ENCODE peak calls at places on chromosomes 3 and 15, in five cellular contexts. F is mucosa of descending colon, N is HS-5, G is T-helper 9 cell, T is foreskin fibroblast. P is an unnamed sample.

GRCh38 chr15:52114256-52114655 is 1.7 kb upstream of the BCL2L10 start:
- DNase-seq in F (no peak), N (no peak), G (no peak), T (no peak), P (no peak)

GRCh38 chr3:195227871-195228270 is 43.1 kb downstream of the XXYLT1 start:
- DNase-seq in F (no peak), N (no peak), G (no peak), T (no peak), P (no peak)

GRCh38 chr3:71847794-71848193 is 62.8 kb upstream of the PROK2 start:
- DNase-seq in F (no peak), N (no peak), G (no peak), T (no peak), P (no peak)

GRCh38 chr15:88238618-88239430 is 17.7 kb downstream of the NTRK3 start:
- DNase-seq in F (no peak), N (no peak), G (no peak), T (no peak), P (no peak)

GRCh38 chr3:128788268-128788869 is 62.4 kb downstream of the RAB7A start:
- DNase-seq in F (no peak), N (no peak), G (no peak), T (no peak), P (no peak)

GRCh38 chr15:26620528-26620927 is 152.3 kb downstream of the GABRB3 start:
- DNase-seq in F (no peak), N (no peak), G (no peak), T (no peak), P (no peak)

GRCh38 chr3:126967386-126967785 is 15.5 kb upstream of the PLXNA1 start:
- DNase-seq in F (no peak), N (no peak), G (no peak), T (no peak), P (no peak)

GRCh38 chr15:68112711-68113110 is 58.6 kb downstream of the PIAS1 start:
- DNase-seq in F (no peak), N (no peak), G (no peak), T (peak), P (no peak)

GRCh38 chr15:57343526-57343925 is 32.8 kb upstream of the CGNL1 start:
- DNase-seq in F (no peak), N (no peak), G (no peak), T (no peak), P (no peak)

GRCh38 chr3:113054552-113054951 is 63.8 kb downstream of the GTPBP8 start:
- DNase-seq in F (no peak), N (no peak), G (no peak), T (peak), P (no peak)

GRCh38 chr3:9107738-9108137 is 141.7 kb downstream of the SRGAP3 start:
- DNase-seq in F (no peak), N (no peak), G (no peak), T (no peak), P (no peak)

GRCh38 chr15:83658406-83658805 is 4.5 kb downstream of the ADAMTSL3 start:
- DNase-seq in F (no peak), N (no peak), G (no peak), T (no peak), P (no peak)

GRCh38 chr3:73573204-73573603 is 51.5 kb downstream of the PDZRN3 start:
- DNase-seq in F (no peak), N (no peak), G (no peak), T (no peak), P (no peak)

GRCh38 chr3:133169669-133170068 is 131.5 kb downstream of the TMEM108 start:
- DNase-seq in F (no peak), N (no peak), G (no peak), T (no peak), P (no peak)

GRCh38 chr15:48682949-48683651 is 37.6 kb upstream of the FBN1 start:
- DNase-seq in F (no peak), N (no peak), G (no peak), T (peak), P (no peak)